ENCODE peak calls at places on chromosomes 12 and 14, in five cellular contexts. J is germinal center; X is WTC11; L is stimulated activated CD8-positive, alpha-beta memory T cell treated with anti-CD3 and anti-CD28 coated beads, Interleukin-15, amount 100 ng/mL, for 24 hours; H is KBM-7. R is an unnamed sample.

GRCh38 chr14:34051966-34052657 is 101.2 kb upstream of the EGLN3 start:
- DNase-seq in J (no peak), X (no peak), L (no peak), H (peak), R (no peak)

GRCh38 chr12:26691234-26691970 is 141.6 kb downstream of the ITPR2 start:
- DNase-seq in J (no peak), X (peak), L (no peak), H (peak), R (no peak)

GRCh38 chr14:22994762-22995275 is 12.5 kb upstream of the AJUBA start:
- DNase-seq in J (peak), X (peak), L (no peak), H (peak), R (no peak)

GRCh38 chr14:100587248-100587762 is at the start of gene BEGAIN:
- DNase-seq in J (no peak), X (peak), L (no peak), H (no peak), R (no peak)

GRCh38 chr12:6915023-6915788 is 826 bp downstream of the ENO2 start:
- DNase-seq in J (no peak), X (peak), L (no peak), H (no peak), R (no peak)

GRCh38 chr12:71533703-71534102 is 94.1 kb downstream of the LGR5 start:
- DNase-seq in J (no peak), X (no peak), L (no peak), H (no peak), R (no peak)

GRCh38 chr12:116698131-116698495 is 39.8 kb downstream of the SPRING1 start:
- DNase-seq in J (no peak), X (no peak), L (no peak), H (no peak), R (no peak)

GRCh38 chr12:76008438-76008837 is 23.1 kb downstream of the PHLDA1 start:
- DNase-seq in J (no peak), X (no peak), L (no peak), H (no peak), R (no peak)

GRCh38 chr12:62006076-62006732 is 254.0 kb upstream of the USP15 start:
- DNase-seq in J (peak), X (peak), L (no peak), H (peak), R (no peak)

GRCh38 chr12:132451172-132451835 is 38.6 kb upstream of the FBRSL1 start:
- DNase-seq in J (no peak), X (no peak), L (no peak), H (no peak), R (no peak)

GRCh38 chr12:1469063-1469462 is 125.3 kb downstream of the FBXL14 start:
- DNase-seq in J (no peak), X (no peak), L (no peak), H (no peak), R (no peak)

GRCh38 chr14:103428732-103429556 is 43.7 kb downstream of the MARK3 start:
- DNase-seq in J (no peak), X (no peak), L (no peak), H (no peak), R (no peak)

GRCh38 chr14:34409721-34410120 is 52.3 kb downstream of the SPTSSA start:
- DNase-seq in J (no peak), X (no peak), L (no peak), H (no peak), R (no peak)

GRCh38 chr14:100893760-100894159 is 9.8 kb downstream of the RTL1 start:
- DNase-seq in J (no peak), X (no peak), L (no peak), H (no peak), R (no peak)

GRCh38 chr12:70258605-70259403 is 15.6 kb downstream of the CNOT2 start:
- DNase-seq in J (no peak), X (no peak), L (no peak), H (no peak), R (no peak)

GRCh38 chr14:99334277-99334676 is 62.3 kb upstream of the BCL11B start:
- DNase-seq in J (no peak), X (no peak), L (no peak), H (no peak), R (no peak)